ENCODE peak calls at places on chromosomes 12 and 14, in nine cellular contexts. P is HS-5; T is NCI-H1092 treated with DMSO at 0.1 percent for 48 hours; A is NCI-H345; E is T-helper 2 cell; N is activated CD8-positive, alpha-beta memory T cell treated with anti-CD3 and anti-CD28 coated beads for 48 hours; D is astrocyte of the cerebellum; Q is stimulated activated CD8-positive, alpha-beta memory T cell treated with anti-CD3 and anti-CD28 coated beads, Interleukin-4, amount 100 ng/mL, for 24 hours; X is GM12865. Y is an unnamed sample.
A peak's percentile ranks its signal among the peaks of the same experiment; 100 is the strongest.

GRCh38 chr14:85934123-85934885 is 404.4 kb downstream of the FLRT2 start:
- DNase-seq in P (peak; percentile 18), Q (peak; percentile 9), T (no peak), X (peak; percentile 81), D (no peak), E (peak; percentile 94), N (peak; percentile 9), A (peak; percentile 67), Y (no peak)

GRCh38 chr14:50395448-50395847 is 1.2 kb downstream of the CDKL1 start:
- DNase-seq in T (no peak), X (no peak), P (no peak), Q (no peak), E (no peak), N (no peak), D (no peak), A (no peak), Y (no peak)

GRCh38 chr12:104603545-104603973 is 146.8 kb downstream of the CHST11 start:
- DNase-seq in X (no peak), A (no peak), Q (no peak), E (no peak), P (peak; percentile 93), D (no peak), T (no peak), N (no peak), Y (no peak)

GRCh38 chr12:121797937-121798801 is 4.7 kb upstream of the RHOF start:
- DNase-seq in N (no peak), D (no peak), T (peak; percentile 87), E (no peak), Q (no peak), A (peak; percentile 95), X (no peak), P (no peak), Y (peak; percentile 90)

GRCh38 chr12:44127966-44128365 is 292.1 kb downstream of the TMEM117 start:
- DNase-seq in N (no peak), P (no peak), D (no peak), A (no peak), X (no peak), E (no peak), Q (no peak), T (no peak), Y (no peak)

GRCh38 chr12:92144045-92144630 is 1.5 kb downstream of the BTG1 start:
- DNase-seq in D (peak; percentile 90), E (peak; percentile 89), P (peak; percentile 86), Q (peak; percentile 40), T (peak; percentile 55), N (peak; percentile 20), X (peak; percentile 89), A (peak; percentile 77), Y (peak; percentile 77)

GRCh38 chr14:27096091-27096490 is 498.3 kb upstream of the NOVA1 start:
- DNase-seq in A (no peak), N (no peak), P (no peak), D (no peak), X (no peak), T (no peak), Q (no peak), E (no peak), Y (no peak)

GRCh38 chr12:55717397-55718007 is 1.7 kb downstream of the BLOC1S1 start:
- DNase-seq in Q (no peak), A (no peak), D (no peak), E (no peak), P (no peak), X (peak; percentile 24), T (no peak), N (no peak), Y (no peak)

GRCh38 chr12:112616469-112617190 is 174.9 kb upstream of the RPH3A start:
- DNase-seq in T (no peak), A (peak; percentile 4), X (no peak), E (no peak), N (no peak), Q (no peak), P (no peak), D (no peak), Y (no peak)

Y was measured in SHP77.